ENCODE peak calls at places on chromosomes 1 and 21, in four cellular contexts. X, K, U and Z are unnamed samples.

GRCh38 chr1:169495050-169495740 is 9.5 kb upstream of the SLC19A2 start:
- DNase-seq in X (peak), K (no peak), U (no peak), Z (no peak)

GRCh38 chr21:25688284-25689035 is 46.2 kb downstream of the ATP5PF start:
- DNase-seq in X (no peak), K (no peak), U (no peak), Z (no peak)

GRCh38 chr1:95035536-95035935 is 37.2 kb downstream of the ALG14 start:
- DNase-seq in X (peak), K (no peak), U (no peak), Z (no peak)

GRCh38 chr1:227904541-227905335 is 43.0 kb downstream of the WNT9A start:
- DNase-seq in X (no peak), K (no peak), U (no peak), Z (no peak)

GRCh38 chr1:30807318-30808066 is 49.9 kb upstream of the LAPTM5 start:
- DNase-seq in X (no peak), K (no peak), U (no peak), Z (peak)

GRCh38 chr1:241639040-241639652 is 1.0 kb downstream of the CHML start:
- DNase-seq in X (no peak), K (no peak), U (no peak), Z (no peak)

GRCh38 chr1:53393325-53393792 is 65.5 kb upstream of the LRP8 start:
- DNase-seq in X (peak), K (peak), U (peak), Z (no peak)

GRCh38 chr21:42939581-42940413 is 14.4 kb upstream of the ERVH48-1 start:
- DNase-seq in X (peak), K (no peak), U (peak), Z (peak)

GRCh38 chr1:26220199-26220912 is 13.6 kb upstream of the CEP85 start:
- DNase-seq in X (no peak), K (no peak), U (peak), Z (peak)

GRCh38 chr1:2961081-2961480 is 60.2 kb upstream of the ACTRT2 start:
- DNase-seq in X (no peak), K (no peak), U (no peak), Z (no peak)

GRCh38 chr1:109918077-109918606 is 7.5 kb downstream of the CSF1 start:
- DNase-seq in X (no peak), K (no peak), U (peak), Z (no peak)

GRCh38 chr1:60017831-60018230 is 55.7 kb downstream of the C1orf87 start:
- DNase-seq in X (no peak), K (no peak), U (no peak), Z (no peak)

GRCh38 chr1:12078938-12079861 is 16.1 kb downstream of the TNFRSF8 start:
- DNase-seq in X (peak), K (peak), U (peak), Z (no peak)

GRCh38 chr1:25922633-25923567 is 16.7 kb upstream of the STMN1 start:
- DNase-seq in X (no peak), K (peak), U (peak), Z (no peak)

GRCh38 chr1:47840338-47840737 is 156.8 kb downstream of the TRABD2B start:
- DNase-seq in X (no peak), K (no peak), U (peak), Z (no peak)

GRCh38 chr1:118206966-118207365 is 21.9 kb upstream of the SPAG17 start:
- DNase-seq in X (no peak), K (no peak), U (no peak), Z (no peak)

GRCh38 chr1:205147191-205147590 is 25.4 kb upstream of the RBBP5 start:
- DNase-seq in X (peak), K (no peak), U (no peak), Z (no peak)

GRCh38 chr21:41630249-41630648 is 122.3 kb upstream of the TMPRSS2 start:
- DNase-seq in X (peak), K (no peak), U (peak), Z (no peak)

GRCh38 chr1:109361649-109362048 is 36.1 kb downstream of the SORT1 start:
- DNase-seq in X (peak), K (no peak), U (no peak), Z (no peak)

GRCh38 chr1:6352138-6352563 is 41.4 kb downstream of the ACOT7 start:
- DNase-seq in X (no peak), K (no peak), U (no peak), Z (no peak)